ENCODE peak calls at places on chromosome 6, in four cellular contexts. J is K562, L is WTC11, S is GM12878. X is an unnamed sample.

GRCh38 chr6:16257999-16258708 is 19.8 kb downstream of the GMPR start:
- DNase-seq in L (no peak), S (no peak), J (peak; percentile 38), X (no peak)

GRCh38 chr6:2247664-2248063 is 2.3 kb upstream of the GMDS start:
- DNase-seq in L (no peak), S (no peak), J (no peak), X (no peak)

GRCh38 chr6:56852611-56853010 is 102.3 kb upstream of the BEND6 start:
- DNase-seq in J (no peak), S (no peak), L (no peak), X (no peak)

GRCh38 chr6:493840-494239 is 102.3 kb downstream of the IRF4 start:
- DNase-seq in L (no peak), J (no peak), S (no peak), X (no peak)

GRCh38 chr6:38064431-38064830 is 244.9 kb downstream of the ZFAND3 start:
- DNase-seq in L (no peak), J (no peak), S (no peak), X (no peak)

GRCh38 chr6:26273673-26274595 is 91.1 kb upstream of the BTN3A2 start:
- DNase-seq in S (no peak), L (no peak), J (no peak), X (no peak)

GRCh38 chr6:137764464-137764863 is 102.6 kb upstream of the TNFAIP3 start:
- DNase-seq in S (no peak), J (no peak), L (no peak), X (no peak)

GRCh38 chr6:134175532-134176282 is 123.3 kb upstream of the SLC2A12 start:
- DNase-seq in L (peak; percentile 66), J (peak; percentile 40), S (no peak), X (peak; percentile 43)

GRCh38 chr6:154448448-154449096 is 61.9 kb downstream of the CNKSR3 start:
- DNase-seq in L (no peak), S (no peak), J (peak; percentile 41), X (no peak)

GRCh38 chr6:13288481-13288880 is 39.9 kb downstream of the TBC1D7 start:
- DNase-seq in S (no peak), L (no peak), J (no peak), X (no peak)

GRCh38 chr6:72639920-72640621 is 18.2 kb downstream of the KCNQ5 start:
- DNase-seq in S (no peak), J (no peak), L (no peak), X (no peak)

GRCh38 chr6:11971154-11971553 is 41.0 kb upstream of the HIVEP1 start:
- DNase-seq in S (no peak), L (no peak), J (no peak), X (no peak)

GRCh38 chr6:63764318-63764916 is 128.8 kb downstream of the PHF3 start:
- DNase-seq in J (peak; percentile 14), S (peak; percentile 5), L (no peak), X (peak; percentile 65)

GRCh38 chr6:40492126-40492525 is 95.0 kb downstream of the LRFN2 start:
- DNase-seq in L (peak; percentile 54), S (no peak), J (no peak), X (no peak)

GRCh38 chr6:159052720-159053119 is 7.9 kb upstream of the TAGAP start:
- DNase-seq in S (no peak), J (no peak), L (no peak), X (no peak)

GRCh38 chr6:130995783-130996447 is 67.1 kb downstream of the EPB41L2 start:
- DNase-seq in L (no peak), J (no peak), S (no peak), X (no peak)

GRCh38 chr6:170222498-170223471 is 68.1 kb downstream of the DLL1 start:
- DNase-seq in J (no peak), S (no peak), L (no peak), X (no peak)

GRCh38 chr6:161918608-161919205 is 644.8 kb upstream of the AGPAT4 start:
- DNase-seq in J (no peak), L (no peak), S (no peak), X (no peak)

GRCh38 chr6:53752856-53753255 is 41.9 kb upstream of the LRRC1 start:
- DNase-seq in J (no peak), S (no peak), L (no peak), X (no peak)

GRCh38 chr6:27630727-27631613 is 158.1 kb upstream of the ZNF184 start:
- DNase-seq in S (peak; percentile 49), J (peak; percentile 84), L (peak; percentile 89), X (peak; percentile 74)

GRCh38 chr6:27631614-27631925 is 158.7 kb upstream of the ZNF184 start:
- DNase-seq in J (peak; percentile 25), S (no peak), L (no peak), X (no peak)
- TF ChIP-seq ETV6 in J (no peak), S (no peak), L (no peak), X (no peak)

GRCh38 chr6:55528624-55529023 is 50.4 kb downstream of the HMGCLL1 start:
- DNase-seq in J (no peak), S (peak; percentile 5), L (no peak), X (peak; percentile 43)
- TF ChIP-seq ETV6 in J (no peak), S (no peak), L (no peak), X (no peak)

DNA sequence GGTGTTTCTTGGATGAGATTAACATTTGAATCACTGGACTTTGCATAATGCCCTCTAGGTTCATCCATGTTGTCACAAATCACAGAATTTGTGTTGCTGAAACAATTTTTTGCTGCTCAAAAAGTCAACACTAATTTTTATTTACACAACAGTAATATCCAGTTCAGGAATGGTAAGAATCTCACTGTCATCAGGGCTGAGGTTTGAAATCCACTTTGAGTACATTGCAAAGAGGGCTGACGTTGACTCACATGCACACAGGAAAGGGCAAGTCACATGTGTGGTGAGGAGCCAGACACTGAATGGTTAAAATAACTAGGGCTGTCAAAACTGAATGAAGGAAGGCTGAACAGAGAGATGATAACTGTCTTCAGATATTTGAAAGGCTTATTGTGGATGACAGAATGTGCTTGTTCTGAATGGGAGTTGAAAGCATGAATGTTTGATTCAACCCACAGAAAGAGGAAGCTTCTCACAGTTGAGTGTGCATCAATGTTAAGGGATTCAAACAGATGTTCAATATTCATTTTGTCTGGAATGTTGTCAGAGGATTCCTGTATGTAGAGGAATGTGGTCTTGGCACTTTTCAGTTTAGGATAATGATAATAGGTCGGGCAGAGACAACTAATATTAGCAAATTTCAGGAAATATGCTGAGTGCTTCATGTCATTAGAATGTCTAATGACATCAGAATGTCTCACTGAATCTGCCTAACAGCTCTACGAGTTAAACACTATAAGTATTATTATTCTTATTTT is 3.6 kb upstream of the ADGRG6 start:
- DNase-seq in J (no peak), S (no peak), L (no peak), X (peak; percentile 97)
- TF ChIP-seq ETV6 in J (no peak), S (no peak), L (no peak), X (no peak)

GRCh38 chr6:97361286-97361685 is 78.3 kb upstream of the MMS22L start:
- DNase-seq in J (no peak), L (no peak), S (no peak), X (peak; percentile 18)
- TF ChIP-seq ETV6 in J (no peak), L (no peak), S (no peak), X (no peak)

DNA sequence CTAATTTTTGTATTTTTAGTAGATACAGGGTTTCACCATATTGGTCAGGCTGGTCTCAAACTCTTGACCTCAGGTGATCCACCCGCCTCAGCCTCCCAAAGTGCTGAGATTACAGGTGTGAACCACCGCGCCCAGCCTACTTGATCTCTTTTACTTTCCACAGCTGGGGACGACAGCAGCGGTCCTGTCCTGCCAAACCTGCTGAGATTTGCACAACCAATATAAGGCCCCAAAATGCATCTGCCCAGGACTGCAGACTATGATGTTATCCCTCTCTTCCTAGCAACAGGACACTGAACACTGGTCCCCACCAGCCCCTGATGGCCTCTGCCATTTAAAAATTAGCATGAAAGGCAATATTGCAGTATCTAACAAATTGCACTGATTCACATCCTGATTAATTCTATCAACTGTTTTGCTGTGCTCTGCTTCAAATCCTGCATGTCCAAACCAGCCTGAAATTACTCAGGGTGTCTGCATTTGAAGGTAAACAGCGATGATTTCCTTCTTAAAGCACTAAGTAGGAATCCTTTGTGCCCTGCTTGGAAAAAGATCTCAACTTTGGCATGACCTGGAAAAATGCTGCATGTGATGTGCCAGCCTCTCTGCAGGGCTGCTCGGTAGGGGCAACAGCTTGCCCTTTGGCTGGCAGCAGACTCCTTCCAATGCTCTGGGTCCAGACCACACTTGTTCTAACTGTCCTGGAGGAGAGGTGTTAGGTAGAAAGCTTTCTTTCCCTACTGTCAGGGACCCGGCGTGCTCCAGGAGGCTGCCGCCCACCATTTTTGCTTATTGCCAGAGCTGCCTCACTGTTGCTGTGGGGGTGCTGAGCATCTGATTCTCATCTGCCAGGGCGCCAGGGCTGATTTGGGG is 27.4 kb upstream of the PXDC1 start:
- DNase-seq in S (no peak), J (no peak), L (no peak), X (no peak)
- TF ChIP-seq ETV6 in S (no peak), J (no peak), L (no peak), X (no peak)

DNA sequence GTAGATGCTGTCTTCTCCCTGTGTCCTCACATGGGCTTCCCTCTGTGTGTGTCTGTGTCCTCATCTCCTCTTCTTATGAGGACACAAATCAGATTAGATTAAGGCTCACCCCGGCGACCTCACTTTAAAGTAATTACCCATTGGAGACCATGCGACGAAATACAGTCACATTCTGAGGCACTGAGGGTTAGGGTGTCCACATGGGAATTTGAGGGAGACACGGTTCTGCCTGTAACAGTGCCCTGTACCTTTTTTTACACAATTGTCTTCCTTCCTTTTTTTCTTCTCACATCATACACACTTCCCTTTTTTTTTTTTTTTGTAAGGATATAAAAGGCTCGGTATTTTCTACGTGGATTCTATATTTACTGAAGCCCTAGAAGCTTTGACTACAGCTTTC is 48.9 kb downstream of the DEK start:
- DNase-seq in L (no peak), S (no peak), J (no peak), X (no peak)
- TF ChIP-seq ETV6 in L (no peak), S (no peak), J (no peak), X (no peak)

DNA sequence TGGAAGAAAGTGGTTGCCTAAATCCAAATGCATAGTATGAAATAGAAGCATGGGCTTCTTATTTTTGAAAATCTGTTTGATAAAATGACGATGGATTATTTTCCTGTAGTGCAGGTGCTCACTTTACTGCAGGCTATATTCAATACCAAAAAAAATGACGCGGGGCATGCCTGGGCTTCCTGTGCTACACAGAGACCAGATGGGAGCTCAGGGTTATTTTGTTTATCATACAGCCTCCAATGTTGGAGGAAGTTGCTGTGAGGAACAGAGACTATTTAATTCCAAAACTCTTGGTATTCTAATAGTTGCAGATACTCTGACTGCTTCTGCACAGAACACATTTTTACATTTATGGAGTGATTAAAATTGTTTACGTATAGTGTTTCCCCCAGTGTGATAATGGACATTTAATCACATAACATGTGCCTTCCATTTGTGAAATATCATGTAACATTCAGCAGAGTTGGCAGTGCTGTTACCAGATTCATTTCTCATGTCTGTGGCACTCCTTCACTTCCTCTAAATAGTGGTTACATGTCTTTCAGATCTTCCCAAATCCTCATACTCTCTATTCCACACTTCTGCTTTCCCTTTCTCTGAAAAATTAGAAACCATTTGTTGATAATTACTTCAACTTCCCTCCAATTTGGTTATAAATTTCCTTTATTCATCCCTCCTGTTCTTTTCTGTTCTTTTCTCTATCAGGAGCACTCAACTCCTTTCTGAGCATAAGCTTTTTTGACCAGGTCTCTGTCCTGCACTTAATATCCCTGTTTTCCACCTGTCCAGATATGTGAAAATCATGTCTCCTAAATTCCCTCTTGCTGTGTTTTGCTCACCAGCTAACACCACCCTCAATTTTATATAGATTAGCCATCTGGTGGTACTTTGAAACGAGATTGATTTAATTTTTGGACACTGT is 121.6 kb downstream of the ADGRB3 start:
- DNase-seq in L (no peak), J (no peak), S (no peak), X (no peak)
- TF ChIP-seq ETV6 in L (no peak), J (no peak), S (no peak), X (no peak)

GRCh38 chr6:127576874-127577273 is at the start of gene C6orf58:
- DNase-seq in L (no peak), S (no peak), J (no peak), X (no peak)
- TF ChIP-seq ETV6 in L (no peak), S (no peak), J (no peak), X (no peak)